ENCODE peak calls at places on chromosomes 2 and 18, in ten cellular contexts. D, T, H, M, Q, V, S, Z, O and J are unnamed samples. For H3K27me3 and H3K4me1, the result is how much of the 10 kb centered on the place peaks cover.

GRCh38 chr2:239236043-239236807 is 164.6 kb downstream of the HDAC4 start:
- DNase-seq in T (no peak), V (no peak), H (no peak), D (no peak), Q (no peak), S (no peak), M (no peak), O (no peak), Z (no peak), J (no peak)

GRCh38 chr2:12416600-12416999 is 300.1 kb upstream of the TRIB2 start:
- DNase-seq in T (peak), Q (no peak), V (no peak), D (peak), Z (no peak), M (peak), S (no peak), O (peak), H (peak), J (peak)

GRCh38 chr2:188196343-188197008 is 95.2 kb upstream of the GULP1 start:
- DNase-seq in S (no peak), T (no peak), M (no peak), D (peak), O (no peak), H (no peak), Q (no peak), V (no peak), Z (peak), J (no peak)

GRCh38 chr2:2795438-2796091 is 464.5 kb upstream of the MYT1L start:
- DNase-seq in S (peak), O (no peak), T (no peak), V (no peak), H (no peak), Q (no peak), D (no peak), M (no peak), Z (no peak), J (no peak)

GRCh38 chr2:182649316-182649715 is 66.7 kb upstream of the DNAJC10 start:
- DNase-seq in O (no peak), Z (peak), H (no peak), T (no peak), M (no peak), S (peak), Q (peak), V (no peak), D (peak), J (no peak)

GRCh38 chr2:128632491-128632780 is 313.8 kb upstream of the HS6ST1 start:
- DNase-seq in M (no peak), S (peak), H (no peak), Q (peak), O (no peak), T (no peak), Z (no peak), D (no peak), V (no peak), J (no peak)

GRCh38 chr18:40949138-40949949 is 1005.7 kb upstream of the PIK3C3 start:
- DNase-seq in O (no peak), S (no peak), D (no peak), T (no peak), Q (no peak), Z (no peak), H (no peak), V (no peak), M (no peak), J (no peak)

GRCh38 chr2:27737676-27738348 is 33.7 kb upstream of the MRPL33 start:
- DNase-seq in V (no peak), Q (peak), Z (peak), D (peak), S (no peak), T (no peak), H (no peak), M (no peak), O (peak), J (no peak)

GRCh38 chr2:11677146-11678055 is 7.4 kb upstream of the NTSR2 start:
- DNase-seq in T (no peak), S (peak), H (no peak), V (no peak), Q (no peak), M (no peak), Z (no peak), O (peak), D (no peak), J (no peak)

GRCh38 chr2:153940511-153940910 is 68.8 kb downstream of the GALNT13 start:
- DNase-seq in Z (peak), V (no peak), H (no peak), D (peak), Q (no peak), T (no peak), S (no peak), M (no peak), O (no peak), J (no peak)

GRCh38 chr18:21853972-21854563 is 113.5 kb downstream of the MIB1 start:
- DNase-seq in T (no peak), D (peak), V (no peak), Z (no peak), S (no peak), H (no peak), Q (no peak), O (no peak), M (no peak), J (no peak)

GRCh38 chr2:88919087-88919738 is 227.7 kb downstream of the RPIA start:
- DNase-seq in V (no peak), H (no peak), T (no peak), S (no peak), M (no peak), Z (no peak), D (peak), O (no peak), Q (peak), J (no peak)

GRCh38 chr2:121093735-121094520 is 191.1 kb downstream of the TFCP2L1 start:
- DNase-seq in H (no peak), T (no peak), V (no peak), Z (no peak), Q (no peak), D (peak), O (no peak), S (no peak), M (no peak), J (no peak)

GRCh38 chr2:210132239-210132638 is 39.0 kb downstream of the KANSL1L start:
- DNase-seq in M (no peak), Q (no peak), T (no peak), H (no peak), O (no peak), V (no peak), S (no peak), D (no peak), Z (no peak), J (no peak)

GRCh38 chr2:175036582-175037018 is 31.4 kb upstream of the CHN1 start:
- DNase-seq in M (no peak), V (no peak), S (no peak), Q (peak), O (no peak), D (peak), H (no peak), Z (peak), T (no peak), J (no peak)

GRCh38 chr2:167675906-167676305 is 571.5 kb downstream of the STK39 start:
- DNase-seq in T (no peak), Z (no peak), H (no peak), V (no peak), O (no peak), M (no peak), D (no peak), Q (no peak), S (no peak), J (no peak)

GRCh38 chr18:9796933-9797549 is 88.7 kb upstream of the TXNDC2 start:
- DNase-seq in Z (no peak), Q (peak), S (no peak), H (no peak), D (no peak), O (no peak), T (no peak), M (no peak), V (no peak), J (no peak)

GRCh38 chr18:61965306-61965705 is 72.5 kb upstream of the RNF152 start:
- DNase-seq in O (no peak), M (no peak), H (no peak), V (no peak), S (no peak), T (no peak), Z (peak), D (peak), Q (no peak), J (no peak)

GRCh38 chr18:69992776-69993175 is 45.1 kb upstream of the CD226 start:
- DNase-seq in H (no peak), V (no peak), S (no peak), D (no peak), T (no peak), M (no peak), O (no peak), Z (peak), Q (no peak), J (no peak)

GRCh38 chr2:240231838-240232244 is 91.4 kb upstream of the OTOS start:
- DNase-seq in O (peak), T (no peak), M (no peak), D (no peak), Q (no peak), H (peak), Z (no peak), V (no peak), S (peak), J (no peak)

GRCh38 chr2:207224814-207225482 is 59.2 kb upstream of the KLF7 start:
- DNase-seq in T (no peak), M (no peak), O (no peak), Q (no peak), H (no peak), V (no peak), D (no peak), Z (no peak), S (no peak), J (no peak)

GRCh38 chr2:162676515-162676914 is 162.1 kb downstream of the KCNH7 start:
- DNase-seq in S (no peak), M (no peak), V (no peak), D (no peak), O (no peak), Q (no peak), Z (no peak), T (no peak), H (no peak), J (no peak)

GRCh38 chr2:179263015-179263414 is 1.6 kb downstream of the SESTD1 start:
- DNase-seq in O (no peak), V (no peak), T (no peak), S (no peak), Z (peak), M (no peak), D (peak), H (no peak), Q (no peak), J (no peak)

GRCh38 chr2:108579631-108580030 is 45.4 kb downstream of the LIMS1 start:
- DNase-seq in D (peak), M (no peak), Q (no peak), T (no peak), S (no peak), H (no peak), Z (peak), O (no peak), V (no peak), J (no peak)

GRCh38 chr2:36597532-36598377 is at the start of gene FEZ2:
- DNase-seq in M (peak), D (peak), Z (peak), H (peak), T (peak), O (peak), Q (peak), S (peak), V (peak), J (peak)

GRCh38 chr2:159497256-159497655 is 119.1 kb downstream of the BAZ2B start:
- DNase-seq in O (no peak), T (no peak), S (no peak), Z (peak), D (peak), Q (peak), M (no peak), H (no peak), V (no peak), J (no peak)

GRCh38 chr18:9615280-9615797 is 980 bp upstream of the PPP4R1 start:
- DNase-seq in D (no peak), Q (no peak), S (peak), Z (no peak), O (no peak), T (no peak), M (no peak), V (no peak), H (no peak), J (no peak)

GRCh38 chr18:22505136-22505535 is 87.4 kb upstream of the CTAGE1 start:
- DNase-seq in D (peak), O (no peak), V (no peak), Q (no peak), M (no peak), H (no peak), S (no peak), Z (peak), T (no peak), J (no peak)

GRCh38 chr2:23363831-23364230 is 21.1 kb upstream of the KLHL29 start:
- DNase-seq in O (no peak), D (no peak), Q (peak), T (no peak), M (no peak), H (no peak), V (no peak), S (peak), Z (no peak), J (no peak)

GRCh38 chr2:31388736-31389135 is 25.8 kb downstream of the XDH start:
- DNase-seq in S (no peak), H (no peak), Z (no peak), T (no peak), O (no peak), D (no peak), M (no peak), Q (no peak), V (no peak), J (no peak)

GRCh38 chr18:10252494-10252893 is 201.9 kb upstream of the APCDD1 start:
- DNase-seq in V (no peak), Q (no peak), M (no peak), O (no peak), D (no peak), H (no peak), S (no peak), Z (peak), T (no peak), J (no peak)

GRCh38 chr2:147632193-147632592 is 212.6 kb upstream of the ACVR2A start:
- DNase-seq in V (no peak), Z (peak), S (no peak), H (no peak), M (no peak), T (no peak), D (peak), Q (no peak), O (no peak), J (no peak)

GRCh38 chr2:54360055-54360792 is 95.9 kb upstream of the SPTBN1 start:
- DNase-seq in Z (peak), Q (peak), T (no peak), M (no peak), H (no peak), O (no peak), V (no peak), S (no peak), D (peak), J (no peak)

GRCh38 chr2:149089068-149089467 is 50.6 kb downstream of the LYPD6B start:
- DNase-seq in V (no peak), T (no peak), S (no peak), O (no peak), M (no peak), Q (no peak), Z (no peak), H (no peak), D (no peak), J (no peak)

GRCh38 chr2:160224060-160224459 is 24.0 kb upstream of the ITGB6 start:
- DNase-seq in M (no peak), D (peak), V (no peak), S (no peak), Z (peak), T (no peak), O (no peak), H (no peak), Q (no peak), J (no peak)

GRCh38 chr2:10375570-10376266 is 72.4 kb downstream of the ODC1 start:
- DNase-seq in V (no peak), H (no peak), Q (no peak), D (no peak), M (no peak), T (no peak), O (no peak), S (no peak), Z (no peak), J (no peak)

GRCh38 chr2:189657867-189658266 is 3.4 kb upstream of the ASNSD1 start:
- DNase-seq in H (peak), Z (peak), T (no peak), V (no peak), Q (no peak), S (peak), O (peak), M (peak), D (peak), J (peak)

GRCh38 chr2:128325665-128326181 is 7.1 kb upstream of the HS6ST1 start:
- DNase-seq in T (no peak), D (no peak), S (peak), H (no peak), O (peak), Q (peak), Z (no peak), M (no peak), V (no peak), J (no peak)

GRCh38 chr2:172512810-172513523 is 42.9 kb upstream of the PDK1 start:
- DNase-seq in Z (no peak), O (no peak), V (no peak), M (no peak), D (no peak), S (no peak), T (no peak), H (no peak), Q (no peak), J (no peak)

GRCh38 chr2:172510083-172510482 is 45.8 kb upstream of the PDK1 start:
- DNase-seq in Q (no peak), D (no peak), Z (no peak), S (no peak), M (no peak), V (no peak), H (no peak), O (no peak), T (no peak), J (no peak)

GRCh38 chr2:172510582-172510981 is 45.3 kb upstream of the PDK1 start:
- DNase-seq in D (no peak), H (no peak), V (no peak), M (no peak), O (no peak), T (no peak), Z (no peak), S (no peak), Q (no peak), J (no peak)

DNA sequence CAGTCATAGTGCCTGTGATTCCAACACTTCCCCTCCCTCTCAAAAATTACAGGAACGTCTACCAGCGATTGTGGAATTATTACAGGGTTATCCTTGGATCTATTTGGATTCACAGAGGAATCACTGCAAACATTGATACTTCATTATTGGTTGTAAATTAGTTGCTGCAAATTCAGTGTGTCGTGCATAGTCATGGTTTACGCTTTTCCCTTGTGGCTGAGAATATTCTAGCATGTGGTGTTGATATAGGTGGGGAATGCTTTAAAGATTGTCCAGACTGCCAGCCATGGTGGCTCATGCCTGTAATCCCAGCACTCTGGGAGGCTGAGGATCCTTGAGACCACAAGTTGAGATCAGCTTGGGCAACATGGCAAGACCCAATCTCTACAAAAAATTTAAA is 48.7 kb upstream of the PDK1 start:
- DNase-seq in S (no peak), V (no peak), D (no peak), Z (no peak), T (no peak), O (no peak), H (no peak), M (no peak), Q (no peak), J (no peak)
- H3K27me3 ChIP-seq in S (under half), V (under half), D (under half), Z (under half), T (under half), O (under half), H (under half), M (under half), Q (under half), J (under half)

GRCh38 chr2:203812294-203813221 is 55.0 kb upstream of the CTLA4 start:
- DNase-seq in Q (no peak), Z (no peak), M (no peak), O (no peak), S (no peak), T (no peak), D (no peak), H (no peak), V (no peak), J (no peak)

GRCh38 chr2:203809991-203810510 is 57.5 kb upstream of the CTLA4 start:
- DNase-seq in O (no peak), M (no peak), Q (no peak), D (no peak), V (no peak), Z (no peak), H (no peak), S (no peak), T (no peak), J (no peak)

GRCh38 chr2:203808041-203808750 is 59.4 kb upstream of the CTLA4 start:
- DNase-seq in D (peak), S (no peak), V (no peak), Q (no peak), M (no peak), T (no peak), H (no peak), Z (peak), O (no peak), J (no peak)

GRCh38 chr2:203811491-203812221 is 55.9 kb upstream of the CTLA4 start:
- DNase-seq in D (peak), O (peak), T (no peak), M (peak), H (peak), V (no peak), S (no peak), Z (peak), Q (no peak), J (peak)

GRCh38 chr2:203809084-203809521 is 58.5 kb upstream of the CTLA4 start:
- DNase-seq in T (no peak), V (no peak), Z (peak), O (no peak), H (no peak), Q (no peak), M (no peak), D (peak), S (no peak), J (no peak)
- H3K4me1 ChIP-seq in T (under half), V (under half), Z (half or more), O (under half), H (under half), Q (half or more), M (under half), D (under half), S (under half), J (under half)

GRCh38 chr2:206160807-206161179 is 1.1 kb downstream of the EEF1B2 start:
- DNase-seq in S (no peak), Q (no peak), M (no peak), O (no peak), H (no peak), V (no peak), D (no peak), T (no peak), Z (no peak), J (no peak)
- H3K4me3 ChIP-seq in S (peak), Q (peak), M (peak), O (peak), H (peak), V (peak), D (peak), T (peak), Z (peak), J (peak)

GRCh38 chr18:59222341-59222740 is 2.4 kb downstream of the GRP start:
- DNase-seq in V (no peak), H (no peak), O (no peak), Q (no peak), T (no peak), M (no peak), S (no peak), D (no peak), Z (no peak), J (no peak)
- H3K27me3 ChIP-seq in V (under half), H (half or more), O (under half), Q (under half), T (under half), M (under half), S (half or more), D (half or more), Z (half or more), J (under half)

GRCh38 chr18:24540896-24541295 is 80.5 kb downstream of the HRH4 start:
- DNase-seq in D (no peak), O (no peak), M (no peak), Q (no peak), S (no peak), H (no peak), V (no peak), Z (no peak), T (no peak), J (no peak)

GRCh38 chr18:24544141-24544498 is 83.7 kb downstream of the HRH4 start:
- DNase-seq in T (no peak), H (no peak), Z (no peak), Q (peak), D (peak), S (no peak), V (no peak), M (no peak), O (no peak), J (no peak)

GRCh38 chr18:24543408-24544140 is 83.1 kb downstream of the HRH4 start:
- DNase-seq in H (no peak), V (no peak), Z (no peak), Q (no peak), D (no peak), O (no peak), T (no peak), S (no peak), M (no peak), J (no peak)

GRCh38 chr18:24544949-24545348 is 84.5 kb downstream of the HRH4 start:
- DNase-seq in O (no peak), M (no peak), Z (no peak), S (no peak), V (no peak), Q (peak), T (no peak), H (no peak), D (no peak), J (no peak)

GRCh38 chr18:24546304-24546703 is 85.9 kb downstream of the HRH4 start:
- DNase-seq in S (no peak), O (no peak), Z (no peak), V (no peak), T (no peak), D (peak), Q (no peak), H (no peak), M (no peak), J (no peak)
- H3K4me1 ChIP-seq in S (under half), O (under half), Z (under half), V (under half), T (under half), D (under half), Q (under half), H (under half), M (under half), J (under half)